ENCODE peak calls at places on chromosomes 16 and 17, in six cellular contexts. One of them, this sample, is unnamed.

GRCh38 chr16:30786936-30787612 is at the start of gene ZNF629:
- DNase-seq in posterior cingulate gyrus: peak; percentile 93
- DNase-seq in Right ventricle myocardium superior: peak; percentile 72
- DNase-seq in stimulated activated CD8-positive, alpha-beta memory T cell treated with anti-CD3 and anti-CD28 coated beads, Interleukin-4, amount 100 ng/mL, for 1 hour: no peak
- DNase-seq in naive thymus-derived CD8-positive, alpha-beta T cell: peak; percentile 37
- DNase-seq in HT-29: peak; percentile 74
- DNase-seq in this sample: peak; percentile 79

GRCh38 chr17:76556759-76557367 is 17.0 kb downstream of the PRCD start:
- DNase-seq in naive thymus-derived CD8-positive, alpha-beta T cell: peak; percentile 52
- DNase-seq in stimulated activated CD8-positive, alpha-beta memory T cell treated with anti-CD3 and anti-CD28 coated beads, Interleukin-4, amount 100 ng/mL, for 1 hour: no peak
- DNase-seq in posterior cingulate gyrus: no peak
- DNase-seq in HT-29: no peak
- DNase-seq in Right ventricle myocardium superior: no peak
- DNase-seq in this sample: no peak

GRCh38 chr17:14201087-14201486 is 35.6 kb downstream of the CDRT15 start:
- DNase-seq in HT-29: peak; percentile 18
- DNase-seq in Right ventricle myocardium superior: no peak
- DNase-seq in posterior cingulate gyrus: no peak
- DNase-seq in stimulated activated CD8-positive, alpha-beta memory T cell treated with anti-CD3 and anti-CD28 coated beads, Interleukin-4, amount 100 ng/mL, for 1 hour: no peak
- DNase-seq in naive thymus-derived CD8-positive, alpha-beta T cell: peak; percentile 30
- DNase-seq in this sample: no peak

GRCh38 chr17:58487589-58488427 is at the start of gene HSF5:
- DNase-seq in HT-29: no peak
- DNase-seq in Right ventricle myocardium superior: peak; percentile 66
- DNase-seq in stimulated activated CD8-positive, alpha-beta memory T cell treated with anti-CD3 and anti-CD28 coated beads, Interleukin-4, amount 100 ng/mL, for 1 hour: peak; percentile 56
- DNase-seq in posterior cingulate gyrus: no peak
- DNase-seq in naive thymus-derived CD8-positive, alpha-beta T cell: peak; percentile 70
- DNase-seq in this sample: no peak

GRCh38 chr17:78416791-78417530 is 38.5 kb downstream of the PGS1 start:
- DNase-seq in stimulated activated CD8-positive, alpha-beta memory T cell treated with anti-CD3 and anti-CD28 coated beads, Interleukin-4, amount 100 ng/mL, for 1 hour: no peak
- DNase-seq in naive thymus-derived CD8-positive, alpha-beta T cell: no peak
- DNase-seq in Right ventricle myocardium superior: no peak
- DNase-seq in posterior cingulate gyrus: no peak
- DNase-seq in HT-29: no peak
- DNase-seq in this sample: no peak

GRCh38 chr16:85812811-85813700 is 13.6 kb downstream of the COX4I1 start:
- DNase-seq in stimulated activated CD8-positive, alpha-beta memory T cell treated with anti-CD3 and anti-CD28 coated beads, Interleukin-4, amount 100 ng/mL, for 1 hour: no peak
- DNase-seq in posterior cingulate gyrus: no peak
- DNase-seq in naive thymus-derived CD8-positive, alpha-beta T cell: no peak
- DNase-seq in HT-29: no peak
- DNase-seq in Right ventricle myocardium superior: no peak
- DNase-seq in this sample: no peak

GRCh38 chr16:9286930-9287329 is 195.5 kb downstream of the HAPSTR1 start:
- DNase-seq in HT-29: no peak
- DNase-seq in naive thymus-derived CD8-positive, alpha-beta T cell: no peak
- DNase-seq in Right ventricle myocardium superior: no peak
- DNase-seq in posterior cingulate gyrus: no peak
- DNase-seq in stimulated activated CD8-positive, alpha-beta memory T cell treated with anti-CD3 and anti-CD28 coated beads, Interleukin-4, amount 100 ng/mL, for 1 hour: no peak
- DNase-seq in this sample: no peak

GRCh38 chr16:50666658-50667496 is 14.2 kb downstream of the SNX20 start:
- DNase-seq in Right ventricle myocardium superior: no peak
- DNase-seq in posterior cingulate gyrus: no peak
- DNase-seq in stimulated activated CD8-positive, alpha-beta memory T cell treated with anti-CD3 and anti-CD28 coated beads, Interleukin-4, amount 100 ng/mL, for 1 hour: no peak
- DNase-seq in HT-29: no peak
- DNase-seq in naive thymus-derived CD8-positive, alpha-beta T cell: no peak
- DNase-seq in this sample: no peak

GRCh38 chr16:81121474-81121990 is 25.3 kb upstream of the GCSH start:
- DNase-seq in Right ventricle myocardium superior: no peak
- DNase-seq in stimulated activated CD8-positive, alpha-beta memory T cell treated with anti-CD3 and anti-CD28 coated beads, Interleukin-4, amount 100 ng/mL, for 1 hour: no peak
- DNase-seq in posterior cingulate gyrus: peak; percentile 54
- DNase-seq in naive thymus-derived CD8-positive, alpha-beta T cell: no peak
- DNase-seq in HT-29: no peak
- DNase-seq in this sample: no peak

GRCh38 chr16:13873835-13874438 is 46.0 kb upstream of the ERCC4 start:
- DNase-seq in stimulated activated CD8-positive, alpha-beta memory T cell treated with anti-CD3 and anti-CD28 coated beads, Interleukin-4, amount 100 ng/mL, for 1 hour: no peak
- DNase-seq in posterior cingulate gyrus: peak; percentile 75
- DNase-seq in HT-29: peak; percentile 16
- DNase-seq in naive thymus-derived CD8-positive, alpha-beta T cell: no peak
- DNase-seq in Right ventricle myocardium superior: no peak
- DNase-seq in this sample: peak; percentile 41

GRCh38 chr16:72372082-72372615 is 200.2 kb upstream of the PMFBP1 start:
- DNase-seq in Right ventricle myocardium superior: no peak
- DNase-seq in posterior cingulate gyrus: peak; percentile 49
- DNase-seq in naive thymus-derived CD8-positive, alpha-beta T cell: no peak
- DNase-seq in HT-29: no peak
- DNase-seq in stimulated activated CD8-positive, alpha-beta memory T cell treated with anti-CD3 and anti-CD28 coated beads, Interleukin-4, amount 100 ng/mL, for 1 hour: no peak
- DNase-seq in this sample: no peak

GRCh38 chr16:67967183-67967955 is 1.1 kb downstream of the SLC12A4 start:
- DNase-seq in naive thymus-derived CD8-positive, alpha-beta T cell: no peak
- DNase-seq in Right ventricle myocardium superior: no peak
- DNase-seq in posterior cingulate gyrus: no peak
- DNase-seq in HT-29: no peak
- DNase-seq in stimulated activated CD8-positive, alpha-beta memory T cell treated with anti-CD3 and anti-CD28 coated beads, Interleukin-4, amount 100 ng/mL, for 1 hour: no peak
- DNase-seq in this sample: no peak

GRCh38 chr17:57972151-57972550 is 15.9 kb downstream of the VEZF1 start:
- DNase-seq in HT-29: no peak
- DNase-seq in Right ventricle myocardium superior: no peak
- DNase-seq in naive thymus-derived CD8-positive, alpha-beta T cell: no peak
- DNase-seq in stimulated activated CD8-positive, alpha-beta memory T cell treated with anti-CD3 and anti-CD28 coated beads, Interleukin-4, amount 100 ng/mL, for 1 hour: no peak
- DNase-seq in posterior cingulate gyrus: no peak
- DNase-seq in this sample: no peak

This sample was measured in neural crest cell.